ENCODE peak calls at places on chromosomes 6 and 20, in six cellular contexts. W is MM.1S; A is activated T-helper 1 cell treated with anti-CD3 and anti-CD28 coated beads, Interleukin-12 subunit alpha, Interleukin-12 subunit beta, Interleukin-2, Interleukin-4 antibody, amounts not matched to agents 30 ng/mL and 10 ng/mL and 1 ng/mL, durations not matched to agents 14 hours and 24 hours and 36 hours; E is NCI-H2029; F is adipocyte; D is GDM1. R is an unnamed sample.

GRCh38 chr20:58616411-58616810 is 34.7 kb upstream of the STX16 start:
- DNase-seq in W (no peak), A (no peak), E (no peak), F (no peak), D (no peak), R (no peak)

GRCh38 chr20:17525650-17526049 is 5.5 kb downstream of the BFSP1 start:
- DNase-seq in W (peak; percentile 47), A (no peak), E (peak; percentile 61), F (no peak), D (no peak), R (no peak)

GRCh38 chr6:50791900-50792508 is 26.7 kb upstream of the TFAP2B start:
- DNase-seq in W (peak; percentile 46), A (no peak), E (peak; percentile 37), F (peak; percentile 66), D (peak; percentile 2), R (no peak)

GRCh38 chr20:57594092-57594911 is 25.9 kb downstream of the ZBP1 start:
- DNase-seq in W (peak; percentile 28), A (peak; percentile 17), E (peak; percentile 9), F (peak; percentile 70), D (no peak), R (no peak)

GRCh38 chr6:140670013-140670412 is 1295.6 kb upstream of the CITED2 start:
- DNase-seq in W (no peak), A (no peak), E (no peak), F (peak; percentile 46), D (no peak), R (no peak)

GRCh38 chr20:51529027-51529749 is 13.3 kb downstream of the NFATC2 start:
- DNase-seq in W (no peak), A (no peak), E (no peak), F (peak; percentile 60), D (no peak), R (no peak)

GRCh38 chr20:17928633-17929311 is 39.8 kb downstream of the SNX5 start:
- DNase-seq in W (no peak), A (no peak), E (peak; percentile 46), F (no peak), D (no peak), R (no peak)

GRCh38 chr6:42923656-42924055 is 5.6 kb upstream of the CNPY3 start:
- DNase-seq in W (no peak), A (no peak), E (no peak), F (no peak), D (no peak), R (no peak)

GRCh38 chr6:34412054-34412453 is 13.8 kb downstream of the RPS10 start:
- DNase-seq in W (no peak), A (no peak), E (no peak), F (no peak), D (no peak), R (no peak)

GRCh38 chr6:6866656-6867390 is 240.9 kb upstream of the RREB1 start:
- DNase-seq in W (no peak), A (no peak), E (no peak), F (no peak), D (no peak), R (no peak)

GRCh38 chr20:18678599-18678998 is 90.7 kb downstream of the DTD1 start:
- DNase-seq in W (no peak), A (no peak), E (no peak), F (no peak), D (no peak), R (no peak)

GRCh38 chr6:159676804-159677203 is 16.2 kb downstream of the SOD2 start:
- DNase-seq in W (no peak), A (no peak), E (no peak), F (no peak), D (no peak), R (no peak)

GRCh38 chr6:25898289-25898977 is 24.4 kb upstream of the SLC17A3 start:
- DNase-seq in W (no peak), A (no peak), E (no peak), F (no peak), D (no peak), R (no peak)

GRCh38 chr6:90502866-90503407 is 83.9 kb downstream of the MAP3K7 start:
- DNase-seq in W (no peak), A (no peak), E (no peak), F (no peak), D (no peak), R (no peak)

GRCh38 chr6:1987640-1988039 is 257.8 kb downstream of the GMDS start:
- DNase-seq in W (no peak), A (no peak), E (peak; percentile 47), F (peak; percentile 74), D (no peak), R (no peak)

GRCh38 chr6:163520956-163521355 is 106.4 kb downstream of the QKI start:
- DNase-seq in W (no peak), A (no peak), E (no peak), F (no peak), D (no peak), R (no peak)

GRCh38 chr20:63135411-63135810 is 80.5 kb downstream of the YTHDF1 start:
- DNase-seq in W (no peak), A (no peak), E (no peak), F (no peak), D (no peak), R (no peak)

GRCh38 chr6:126312013-126312665 is 27.8 kb upstream of the CENPW start:
- DNase-seq in W (no peak), A (no peak), E (no peak), F (no peak), D (no peak), R (no peak)